ENCODE peak calls at places on chromosomes 1 and 21, in eight cellular contexts. N is RCC 7860, W is GM23338, Z is right lobe of liver, G is hippocampal formation, D is EL, J is psoas muscle, V is body of pancreas. L is an unnamed sample.

GRCh38 chr1:100277866-100278265 is 11.8 kb downstream of the RTCA start:
- DNase-seq in N (no peak), W (no peak), Z (no peak), G (no peak), D (no peak), J (no peak), V (no peak), L (no peak)

GRCh38 chr1:66119148-66119547 is 326.5 kb downstream of the PDE4B start:
- DNase-seq in N (no peak), W (no peak), Z (no peak), G (no peak), D (no peak), J (no peak), V (no peak), L (no peak)

GRCh38 chr1:157193219-157193618 is 55.0 kb upstream of the ETV3 start:
- DNase-seq in N (no peak), W (peak; percentile 13), Z (no peak), G (no peak), D (no peak), J (no peak), V (no peak), L (no peak)

GRCh38 chr1:157377216-157377821 is 175.0 kb downstream of the FCRL5 start:
- DNase-seq in N (peak; percentile 34), W (peak; percentile 83), Z (peak; percentile 55), G (no peak), D (peak; percentile 62), J (no peak), V (peak; percentile 40), L (no peak)

GRCh38 chr21:45421846-45422775 is 17.1 kb downstream of the COL18A1 start:
- DNase-seq in N (no peak), W (no peak), Z (no peak), G (no peak), D (no peak), J (peak; percentile 11), V (no peak), L (no peak)

GRCh38 chr1:106620521-106620954 is 435.9 kb upstream of the PRMT6 start:
- DNase-seq in N (peak; percentile 86), W (no peak), Z (no peak), G (peak; percentile 32), D (peak; percentile 23), J (no peak), V (no peak), L (no peak)

GRCh38 chr1:48617227-48617626 is 145.2 kb upstream of the SPATA6 start:
- DNase-seq in N (no peak), W (no peak), Z (no peak), G (no peak), D (peak; percentile 14), J (no peak), V (no peak), L (no peak)

GRCh38 chr1:7250176-7250575 is 464.9 kb downstream of the CAMTA1 start:
- DNase-seq in N (peak; percentile 80), W (no peak), Z (no peak), G (no peak), D (peak; percentile 52), J (no peak), V (no peak), L (no peak)

GRCh38 chr21:23522750-23523149 is 2084.5 kb downstream of the MRPL39 start:
- DNase-seq in N (no peak), W (no peak), Z (no peak), G (no peak), D (no peak), J (no peak), V (no peak), L (no peak)

GRCh38 chr1:147919881-147920280 is 8.3 kb upstream of the GPR89B start:
- DNase-seq in N (no peak), W (no peak), Z (no peak), G (no peak), D (peak; percentile 9), J (no peak), V (no peak), L (no peak)

GRCh38 chr1:2127181-2128145 is 67.1 kb downstream of the FAAP20 start:
- DNase-seq in N (no peak), W (no peak), Z (no peak), G (peak; percentile 31), D (no peak), J (peak; percentile 11), V (no peak), L (peak; percentile 43)

GRCh38 chr1:67716800-67717199 is 31.8 kb downstream of the GADD45A start:
- DNase-seq in N (no peak), W (no peak), Z (no peak), G (no peak), D (peak; percentile 53), J (no peak), V (no peak), L (peak; percentile 84)

GRCh38 chr1:234942869-234943501 is 185.7 kb downstream of the TOMM20 start:
- DNase-seq in N (no peak), W (no peak), Z (no peak), G (no peak), D (no peak), J (no peak), V (no peak), L (no peak)

GRCh38 chr21:36988536-36988935 is 18.0 kb upstream of the RIPPLY3 start:
- DNase-seq in N (no peak), W (no peak), Z (no peak), G (no peak), D (no peak), J (no peak), V (no peak), L (no peak)

GRCh38 chr1:99979071-99979470 is 9.3 kb downstream of the SLC35A3 start:
- DNase-seq in N (no peak), W (no peak), Z (no peak), G (peak; percentile 2), D (no peak), J (no peak), V (no peak), L (no peak)

GRCh38 chr1:45050931-45051748 is 39.1 kb downstream of the UROD start:
- DNase-seq in N (no peak), W (no peak), Z (no peak), G (no peak), D (no peak), J (no peak), V (no peak), L (no peak)

GRCh38 chr1:51575406-51576084 is 41.3 kb upstream of the OSBPL9 start:
- DNase-seq in N (no peak), W (no peak), Z (no peak), G (no peak), D (peak; percentile 61), J (no peak), V (no peak), L (no peak)

GRCh38 chr21:46150073-46150472 is 5.3 kb downstream of the FTCD start:
- DNase-seq in N (no peak), W (no peak), Z (peak; percentile 49), G (no peak), D (no peak), J (no peak), V (no peak), L (no peak)

GRCh38 chr21:46340998-46341397 is 17.0 kb downstream of the PCNT start:
- DNase-seq in N (no peak), W (no peak), Z (no peak), G (no peak), D (no peak), J (no peak), V (no peak), L (no peak)

GRCh38 chr1:179550753-179551682 is 24.7 kb downstream of the NPHS2 start:
- DNase-seq in N (peak; percentile 57), W (no peak), Z (no peak), G (no peak), D (peak; percentile 77), J (no peak), V (no peak), L (no peak)

GRCh38 chr1:77282187-77282865 is 507 bp downstream of the AK5 start:
- DNase-seq in N (no peak), W (peak; percentile 60), Z (no peak), G (no peak), D (peak; percentile 60), J (peak; percentile 12), V (no peak), L (no peak)

GRCh38 chr1:8836228-8836627 is 18.8 kb upstream of the RERE start:
- DNase-seq in N (no peak), W (no peak), Z (no peak), G (no peak), D (no peak), J (no peak), V (no peak), L (no peak)

GRCh38 chr1:203322480-203323179 is 17.3 kb downstream of the BTG2 start:
- DNase-seq in N (no peak), W (no peak), Z (no peak), G (no peak), D (no peak), J (no peak), V (peak; percentile 85), L (no peak)

GRCh38 chr1:154870734-154871133 is 653 bp upstream of the KCNN3 start:
- DNase-seq in N (no peak), W (no peak), Z (no peak), G (no peak), D (no peak), J (no peak), V (no peak), L (no peak)

GRCh38 chr1:164783778-164784555 is 225.0 kb downstream of the PBX1 start:
- DNase-seq in N (no peak), W (no peak), Z (no peak), G (no peak), D (no peak), J (no peak), V (no peak), L (no peak)

GRCh38 chr1:211497489-211498045 is 5.6 kb upstream of the RD3 start:
- DNase-seq in N (no peak), W (no peak), Z (no peak), G (no peak), D (no peak), J (no peak), V (no peak), L (no peak)

GRCh38 chr1:222739465-222739864 is 2.5 kb downstream of the FAM177B start:
- DNase-seq in N (no peak), W (no peak), Z (no peak), G (no peak), D (no peak), J (no peak), V (no peak), L (no peak)

GRCh38 chr21:40753756-40754155 is 93.2 kb downstream of the DSCAM start:
- DNase-seq in N (no peak), W (no peak), Z (no peak), G (no peak), D (no peak), J (no peak), V (no peak), L (no peak)

GRCh38 chr1:47563206-47563605 is 125.4 kb downstream of the FOXD2 start:
- DNase-seq in N (no peak), W (no peak), Z (no peak), G (no peak), D (no peak), J (no peak), V (no peak), L (no peak)

GRCh38 chr1:25486602-25487001 is 55.9 kb downstream of the MACO1 start:
- DNase-seq in N (no peak), W (peak; percentile 73), Z (no peak), G (no peak), D (peak; percentile 16), J (no peak), V (no peak), L (no peak)

GRCh38 chr1:23559136-23559984 is at the start of gene ID3:
- DNase-seq in N (peak; percentile 93), W (peak; percentile 97), Z (peak; percentile 97), G (peak; percentile 83), D (peak; percentile 99), J (peak; percentile 98), V (peak; percentile 97), L (peak; percentile 98)

GRCh38 chr1:36225298-36225899 is 1.2 kb downstream of the THRAP3 start:
- DNase-seq in N (no peak), W (no peak), Z (peak; percentile 6), G (no peak), D (no peak), J (no peak), V (no peak), L (no peak)

GRCh38 chr1:1080122-1080753 is 6.1 kb upstream of the RNF223 start:
- DNase-seq in N (peak; percentile 35), W (peak; percentile 81), Z (peak; percentile 46), G (no peak), D (peak; percentile 80), J (peak; percentile 45), V (peak; percentile 59), L (no peak)

GRCh38 chr1:101330427-101331130 is 93.8 kb downstream of the S1PR1 start:
- DNase-seq in N (peak; percentile 40), W (no peak), Z (no peak), G (no peak), D (no peak), J (no peak), V (no peak), L (no peak)